ENCODE peak calls at places on chromosomes 5 and 9, in seven cellular contexts. One of them, this sample, is unnamed.

GRCh38 chr5:78050888-78051287 is 243.6 kb downstream of the AP3B1 start:
- DNase-seq in mammary epithelial cell: peak; percentile 2
- DNase-seq in suprapubic skin: no peak
- DNase-seq in AG04449: no peak
- DNase-seq in retinal pigment epithelial cell: no peak
- DNase-seq in heart left ventricle: no peak
- DNase-seq in prostate gland: no peak
- DNase-seq in this sample: no peak

GRCh38 chr9:13952906-13953305 is 361.0 kb downstream of the NFIB start:
- DNase-seq in mammary epithelial cell: no peak
- DNase-seq in suprapubic skin: no peak
- DNase-seq in AG04449: no peak
- DNase-seq in retinal pigment epithelial cell: no peak
- DNase-seq in heart left ventricle: no peak
- DNase-seq in prostate gland: no peak
- DNase-seq in this sample: no peak

GRCh38 chr5:136174021-136174659 is 18.8 kb downstream of the SMIM32 start:
- DNase-seq in mammary epithelial cell: peak; percentile 50
- DNase-seq in suprapubic skin: no peak
- DNase-seq in AG04449: peak; percentile 37
- DNase-seq in retinal pigment epithelial cell: peak; percentile 12
- DNase-seq in heart left ventricle: no peak
- DNase-seq in prostate gland: no peak
- DNase-seq in this sample: no peak

GRCh38 chr5:122444411-122444810 is 132.4 kb downstream of the SNCAIP start:
- DNase-seq in mammary epithelial cell: no peak
- DNase-seq in suprapubic skin: no peak
- DNase-seq in AG04449: no peak
- DNase-seq in retinal pigment epithelial cell: no peak
- DNase-seq in heart left ventricle: no peak
- DNase-seq in prostate gland: no peak
- DNase-seq in this sample: no peak

GRCh38 chr9:89522261-89522978 is 24.5 kb upstream of the SEMA4D start:
- DNase-seq in mammary epithelial cell: no peak
- DNase-seq in suprapubic skin: no peak
- DNase-seq in AG04449: no peak
- DNase-seq in retinal pigment epithelial cell: no peak
- DNase-seq in heart left ventricle: no peak
- DNase-seq in prostate gland: no peak
- DNase-seq in this sample: no peak

GRCh38 chr5:16456103-16456832 is 9.3 kb downstream of the ZNF622 start:
- DNase-seq in mammary epithelial cell: peak; percentile 74
- DNase-seq in suprapubic skin: no peak
- DNase-seq in AG04449: no peak
- DNase-seq in retinal pigment epithelial cell: peak; percentile 52
- DNase-seq in heart left ventricle: no peak
- DNase-seq in prostate gland: no peak
- DNase-seq in this sample: no peak

GRCh38 chr9:133458643-133459312 is 1.0 kb upstream of the CACFD1 start:
- DNase-seq in mammary epithelial cell: no peak
- DNase-seq in suprapubic skin: no peak
- DNase-seq in AG04449: no peak
- DNase-seq in retinal pigment epithelial cell: no peak
- DNase-seq in heart left ventricle: peak; percentile 51
- DNase-seq in prostate gland: no peak
- DNase-seq in this sample: no peak

GRCh38 chr5:126139086-126139485 is 284.1 kb upstream of the GRAMD2B start:
- DNase-seq in mammary epithelial cell: no peak
- DNase-seq in suprapubic skin: no peak
- DNase-seq in AG04449: no peak
- DNase-seq in retinal pigment epithelial cell: no peak
- DNase-seq in heart left ventricle: no peak
- DNase-seq in prostate gland: no peak
- DNase-seq in this sample: no peak

GRCh38 chr9:35112257-35113020 is 3.2 kb downstream of the ATOSB start:
- DNase-seq in mammary epithelial cell: peak; percentile 63
- DNase-seq in suprapubic skin: no peak
- DNase-seq in AG04449: no peak
- DNase-seq in retinal pigment epithelial cell: peak; percentile 43
- DNase-seq in heart left ventricle: no peak
- DNase-seq in prostate gland: no peak
- DNase-seq in this sample: no peak

GRCh38 chr5:95786821-95787408 is 35.6 kb downstream of the GLRX start:
- DNase-seq in mammary epithelial cell: no peak
- DNase-seq in suprapubic skin: no peak
- DNase-seq in AG04449: no peak
- DNase-seq in retinal pigment epithelial cell: no peak
- DNase-seq in heart left ventricle: no peak
- DNase-seq in prostate gland: no peak
- DNase-seq in this sample: no peak

GRCh38 chr9:129275626-129276247 is 97.7 kb upstream of the IER5L start:
- DNase-seq in mammary epithelial cell: peak; percentile 43
- DNase-seq in suprapubic skin: no peak
- DNase-seq in AG04449: no peak
- DNase-seq in retinal pigment epithelial cell: no peak
- DNase-seq in heart left ventricle: no peak
- DNase-seq in prostate gland: no peak
- DNase-seq in this sample: no peak

GRCh38 chr5:20113031-20113685 is 125.2 kb upstream of the CDH18 start:
- DNase-seq in mammary epithelial cell: no peak
- DNase-seq in suprapubic skin: no peak
- DNase-seq in AG04449: no peak
- DNase-seq in retinal pigment epithelial cell: no peak
- DNase-seq in heart left ventricle: no peak
- DNase-seq in prostate gland: no peak
- DNase-seq in this sample: no peak

GRCh38 chr5:132044207-132044606 is 16.2 kb upstream of the IL3 start:
- DNase-seq in mammary epithelial cell: no peak
- DNase-seq in suprapubic skin: peak; percentile 48
- DNase-seq in AG04449: no peak
- DNase-seq in retinal pigment epithelial cell: no peak
- DNase-seq in heart left ventricle: peak; percentile 17
- DNase-seq in prostate gland: peak; percentile 3
- DNase-seq in this sample: no peak

GRCh38 chr9:133103987-133104505 is 17.0 kb downstream of the RALGDS start:
- DNase-seq in mammary epithelial cell: no peak
- DNase-seq in suprapubic skin: no peak
- DNase-seq in AG04449: no peak
- DNase-seq in retinal pigment epithelial cell: no peak
- DNase-seq in heart left ventricle: peak; percentile 58
- DNase-seq in prostate gland: no peak
- DNase-seq in this sample: no peak

GRCh38 chr5:14581891-14582796 is 552 bp downstream of the OTULINL start:
- DNase-seq in mammary epithelial cell: peak; percentile 53
- DNase-seq in suprapubic skin: peak; percentile 85
- DNase-seq in AG04449: no peak
- DNase-seq in retinal pigment epithelial cell: no peak
- DNase-seq in heart left ventricle: peak; percentile 88
- DNase-seq in prostate gland: peak; percentile 37
- DNase-seq in this sample: no peak

GRCh38 chr5:124651663-124652513 is 94.6 kb downstream of the ZNF608 start:
- DNase-seq in mammary epithelial cell: peak; percentile 77
- DNase-seq in suprapubic skin: peak; percentile 86
- DNase-seq in AG04449: no peak
- DNase-seq in retinal pigment epithelial cell: peak; percentile 29
- DNase-seq in heart left ventricle: peak; percentile 91
- DNase-seq in prostate gland: peak; percentile 82
- DNase-seq in this sample: peak; percentile 90

GRCh38 chr9:135163023-135163780 is 75.7 kb downstream of the OLFM1 start:
- DNase-seq in mammary epithelial cell: no peak
- DNase-seq in suprapubic skin: no peak
- DNase-seq in AG04449: no peak
- DNase-seq in retinal pigment epithelial cell: no peak
- DNase-seq in heart left ventricle: no peak
- DNase-seq in prostate gland: no peak
- DNase-seq in this sample: no peak

GRCh38 chr5:140346348-140347221 is at the start of gene HBEGF:
- DNase-seq in mammary epithelial cell: peak; percentile 89
- DNase-seq in suprapubic skin: peak; percentile 83
- DNase-seq in AG04449: no peak
- DNase-seq in retinal pigment epithelial cell: no peak
- DNase-seq in heart left ventricle: peak; percentile 93
- DNase-seq in prostate gland: peak; percentile 85
- DNase-seq in this sample: peak; percentile 89

GRCh38 chr9:109453210-109453842 is 44.8 kb downstream of the PTPN3 start:
- DNase-seq in mammary epithelial cell: peak; percentile 97
- DNase-seq in suprapubic skin: peak; percentile 9
- DNase-seq in AG04449: peak; percentile 12
- DNase-seq in retinal pigment epithelial cell: no peak
- DNase-seq in heart left ventricle: no peak
- DNase-seq in prostate gland: peak; percentile 17
- DNase-seq in this sample: peak; percentile 30

GRCh38 chr5:41253109-41253508 is 39.8 kb upstream of the C6 start:
- DNase-seq in mammary epithelial cell: peak; percentile 39
- DNase-seq in suprapubic skin: no peak
- DNase-seq in AG04449: no peak
- DNase-seq in retinal pigment epithelial cell: no peak
- DNase-seq in heart left ventricle: no peak
- DNase-seq in prostate gland: no peak
- DNase-seq in this sample: no peak

GRCh38 chr5:91898865-91899264 is 515.7 kb upstream of the ARRDC3 start:
- DNase-seq in mammary epithelial cell: no peak
- DNase-seq in suprapubic skin: no peak
- DNase-seq in AG04449: no peak
- DNase-seq in retinal pigment epithelial cell: no peak
- DNase-seq in heart left ventricle: no peak
- DNase-seq in prostate gland: no peak
- DNase-seq in this sample: no peak

GRCh38 chr5:109485030-109485429 is 75.3 kb upstream of the PJA2 start:
- DNase-seq in mammary epithelial cell: no peak
- DNase-seq in suprapubic skin: no peak
- DNase-seq in AG04449: no peak
- DNase-seq in retinal pigment epithelial cell: peak; percentile 80
- DNase-seq in heart left ventricle: peak; percentile 70
- DNase-seq in prostate gland: peak; percentile 64
- DNase-seq in this sample: no peak

GRCh38 chr5:158553946-158554336 is 545.8 kb downstream of the EBF1 start:
- DNase-seq in mammary epithelial cell: no peak
- DNase-seq in suprapubic skin: no peak
- DNase-seq in AG04449: no peak
- DNase-seq in retinal pigment epithelial cell: no peak
- DNase-seq in heart left ventricle: no peak
- DNase-seq in prostate gland: no peak
- DNase-seq in this sample: no peak

GRCh38 chr9:70143394-70144130 is 99.9 kb downstream of the MAMDC2 start:
- DNase-seq in mammary epithelial cell: no peak
- DNase-seq in suprapubic skin: no peak
- DNase-seq in AG04449: no peak
- DNase-seq in retinal pigment epithelial cell: no peak
- DNase-seq in heart left ventricle: no peak
- DNase-seq in prostate gland: no peak
- DNase-seq in this sample: no peak

GRCh38 chr5:101018299-101018698 is 115.2 kb upstream of the ST8SIA4 start:
- DNase-seq in mammary epithelial cell: no peak
- DNase-seq in suprapubic skin: no peak
- DNase-seq in AG04449: no peak
- DNase-seq in retinal pigment epithelial cell: no peak
- DNase-seq in heart left ventricle: no peak
- DNase-seq in prostate gland: no peak
- DNase-seq in this sample: no peak

GRCh38 chr9:121840838-121841760 is 189.7 kb downstream of the DAB2IP start:
- DNase-seq in mammary epithelial cell: no peak
- DNase-seq in suprapubic skin: no peak
- DNase-seq in AG04449: no peak
- DNase-seq in retinal pigment epithelial cell: no peak
- DNase-seq in heart left ventricle: peak; percentile 20
- DNase-seq in prostate gland: no peak
- DNase-seq in this sample: peak; percentile 64

GRCh38 chr9:121836382-121836885 is 185.0 kb downstream of the DAB2IP start:
- DNase-seq in mammary epithelial cell: no peak
- DNase-seq in suprapubic skin: peak; percentile 59
- DNase-seq in AG04449: no peak
- DNase-seq in retinal pigment epithelial cell: no peak
- DNase-seq in heart left ventricle: peak; percentile 8
- DNase-seq in prostate gland: no peak
- DNase-seq in this sample: peak; percentile 54

GRCh38 chr9:121839726-121840500 is 188.5 kb downstream of the DAB2IP start:
- DNase-seq in mammary epithelial cell: no peak
- DNase-seq in suprapubic skin: no peak
- DNase-seq in AG04449: no peak
- DNase-seq in retinal pigment epithelial cell: no peak
- DNase-seq in heart left ventricle: peak; percentile 16
- DNase-seq in prostate gland: no peak
- DNase-seq in this sample: peak; percentile 64

GRCh38 chr9:121837113-121838010 is 185.9 kb downstream of the DAB2IP start:
- DNase-seq in mammary epithelial cell: no peak
- DNase-seq in suprapubic skin: no peak
- DNase-seq in AG04449: no peak
- DNase-seq in retinal pigment epithelial cell: no peak
- DNase-seq in heart left ventricle: peak; percentile 18
- DNase-seq in prostate gland: no peak
- DNase-seq in this sample: peak; percentile 67

GRCh38 chr9:121838757-121839669 is 187.6 kb downstream of the DAB2IP start:
- DNase-seq in mammary epithelial cell: no peak
- DNase-seq in suprapubic skin: no peak
- DNase-seq in AG04449: no peak
- DNase-seq in retinal pigment epithelial cell: no peak
- DNase-seq in heart left ventricle: peak; percentile 47
- DNase-seq in prostate gland: no peak
- DNase-seq in this sample: peak; percentile 66
- TF ChIP-seq CTCF in mammary epithelial cell: no peak
- TF ChIP-seq CTCF in suprapubic skin: no peak
- TF ChIP-seq CTCF in AG04449: no peak
- TF ChIP-seq CTCF in retinal pigment epithelial cell: peak; percentile 18
- TF ChIP-seq CTCF in heart left ventricle: no peak
- TF ChIP-seq CTCF in prostate gland: no peak
- TF ChIP-seq CTCF in this sample: peak; percentile 11

GRCh38 chr9:125374443-125375309 is 113.0 kb downstream of the GAPVD1 start:
- DNase-seq in mammary epithelial cell: peak; percentile 37
- DNase-seq in suprapubic skin: peak; percentile 86
- DNase-seq in AG04449: no peak
- DNase-seq in retinal pigment epithelial cell: no peak
- DNase-seq in heart left ventricle: peak; percentile 76
- DNase-seq in prostate gland: peak; percentile 42
- DNase-seq in this sample: peak; percentile 92
- TF ChIP-seq CTCF in mammary epithelial cell: peak; percentile 86
- TF ChIP-seq CTCF in suprapubic skin: peak; percentile 48
- TF ChIP-seq CTCF in AG04449: peak; percentile 84
- TF ChIP-seq CTCF in retinal pigment epithelial cell: peak; percentile 78
- TF ChIP-seq CTCF in heart left ventricle: peak; percentile 72
- TF ChIP-seq CTCF in prostate gland: peak; percentile 44
- TF ChIP-seq CTCF in this sample: peak; percentile 89

GRCh38 chr9:111828193-111828592 is 33.5 kb upstream of the SHOC1 start:
- DNase-seq in mammary epithelial cell: no peak
- DNase-seq in suprapubic skin: no peak
- DNase-seq in AG04449: no peak
- DNase-seq in retinal pigment epithelial cell: no peak
- DNase-seq in heart left ventricle: no peak
- DNase-seq in prostate gland: no peak
- DNase-seq in this sample: no peak
- TF ChIP-seq CTCF in mammary epithelial cell: peak; percentile 27
- TF ChIP-seq CTCF in suprapubic skin: no peak
- TF ChIP-seq CTCF in AG04449: no peak
- TF ChIP-seq CTCF in retinal pigment epithelial cell: no peak
- TF ChIP-seq CTCF in heart left ventricle: no peak
- TF ChIP-seq CTCF in prostate gland: no peak
- TF ChIP-seq CTCF in this sample: peak; percentile 40

DNA sequence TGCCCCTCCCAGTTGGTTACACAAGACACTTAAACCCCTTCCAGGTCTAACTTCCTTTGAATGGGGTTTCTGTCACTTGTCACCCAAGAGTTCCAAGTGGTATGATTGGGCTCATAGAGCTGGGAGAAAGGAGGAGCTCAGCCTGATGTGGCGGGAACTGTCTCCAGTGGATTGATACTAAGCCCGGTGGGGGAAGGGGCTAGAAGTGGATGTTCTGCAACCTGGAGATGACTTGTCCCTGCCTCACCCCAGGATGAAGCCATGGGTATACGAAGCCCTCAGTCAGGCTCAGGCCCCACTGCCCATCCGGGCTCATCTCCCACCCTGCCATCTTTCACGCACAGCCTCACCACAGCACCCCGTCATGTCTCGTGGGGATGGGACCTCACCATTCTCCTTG is 203.9 kb downstream of the CDK5RAP2 start:
- DNase-seq in mammary epithelial cell: no peak
- DNase-seq in suprapubic skin: no peak
- DNase-seq in AG04449: no peak
- DNase-seq in retinal pigment epithelial cell: no peak
- DNase-seq in heart left ventricle: no peak
- DNase-seq in prostate gland: no peak
- DNase-seq in this sample: no peak
- TF ChIP-seq CTCF in mammary epithelial cell: no peak
- TF ChIP-seq CTCF in suprapubic skin: no peak
- TF ChIP-seq CTCF in AG04449: no peak
- TF ChIP-seq CTCF in retinal pigment epithelial cell: no peak
- TF ChIP-seq CTCF in heart left ventricle: no peak
- TF ChIP-seq CTCF in prostate gland: no peak
- TF ChIP-seq CTCF in this sample: no peak

This sample was measured in osteocyte.